ENCODE peak calls at places on chromosomes 16 and 17, in four cellular contexts. One of them, this sample, is unnamed.

GRCh38 chr16:66605177-66605999 is 884 bp downstream of the CMTM3 start:
- DNase-seq in AG09319: no peak
- DNase-seq in A549: peak; percentile 23
- DNase-seq in cardiac fibroblast: peak; percentile 39
- DNase-seq in this sample: peak; percentile 36

GRCh38 chr17:73827627-73828241 is 183.5 kb upstream of the SDK2 start:
- DNase-seq in AG09319: no peak
- DNase-seq in A549: no peak
- DNase-seq in cardiac fibroblast: peak; percentile 4
- DNase-seq in this sample: no peak

GRCh38 chr17:72030067-72030899 is 90.5 kb upstream of the SOX9 start:
- DNase-seq in AG09319: peak; percentile 43
- DNase-seq in A549: peak; percentile 88
- DNase-seq in cardiac fibroblast: peak; percentile 53
- DNase-seq in this sample: peak; percentile 62

GRCh38 chr16:68047987-68048386 is 24.9 kb downstream of the DUS2 start:
- DNase-seq in AG09319: no peak
- DNase-seq in A549: no peak
- DNase-seq in cardiac fibroblast: no peak
- DNase-seq in this sample: no peak

GRCh38 chr17:37643829-37644228 is 583 bp upstream of the DDX52 start:
- DNase-seq in AG09319: no peak
- DNase-seq in A549: peak; percentile 43
- DNase-seq in cardiac fibroblast: peak; percentile 34
- DNase-seq in this sample: peak; percentile 1

GRCh38 chr17:61250335-61250890 is 149.2 kb upstream of the TBX2 start:
- DNase-seq in AG09319: no peak
- DNase-seq in A549: no peak
- DNase-seq in cardiac fibroblast: peak; percentile 39
- DNase-seq in this sample: peak; percentile 31

GRCh38 chr16:72172105-72173034 is at the start of gene PMFBP1:
- DNase-seq in AG09319: no peak
- DNase-seq in A549: peak; percentile 3
- DNase-seq in cardiac fibroblast: peak; percentile 87
- DNase-seq in this sample: peak; percentile 66

GRCh38 chr17:42159796-42160551 is 5.2 kb upstream of the RAB5C start:
- DNase-seq in AG09319: no peak
- DNase-seq in A549: no peak
- DNase-seq in cardiac fibroblast: no peak
- DNase-seq in this sample: no peak

GRCh38 chr17:39979021-39979660 is 1.5 kb upstream of the PSMD3 start:
- DNase-seq in AG09319: peak; percentile 5
- DNase-seq in A549: no peak
- DNase-seq in cardiac fibroblast: peak; percentile 56
- DNase-seq in this sample: peak; percentile 84

GRCh38 chr16:67525176-67525860 is 3.3 kb upstream of the RIPOR1 start:
- DNase-seq in AG09319: no peak
- DNase-seq in A549: no peak
- DNase-seq in cardiac fibroblast: no peak
- DNase-seq in this sample: peak; percentile 41

GRCh38 chr17:33929181-33929724 is 325.8 kb upstream of the CCL2 start:
- DNase-seq in AG09319: no peak
- DNase-seq in A549: no peak
- DNase-seq in cardiac fibroblast: no peak
- DNase-seq in this sample: no peak

GRCh38 chr16:57590654-57591085 is 37.8 kb upstream of the ADGRG1 start:
- DNase-seq in AG09319: no peak
- DNase-seq in A549: peak; percentile 63
- DNase-seq in cardiac fibroblast: peak; percentile 70
- DNase-seq in this sample: peak; percentile 42

GRCh38 chr17:67127925-67128324 is 83.6 kb downstream of the CACNG1 start:
- DNase-seq in AG09319: no peak
- DNase-seq in A549: no peak
- DNase-seq in cardiac fibroblast: no peak
- DNase-seq in this sample: no peak

GRCh38 chr17:54979657-54980056 is 11.1 kb downstream of the STXBP4 start:
- DNase-seq in AG09319: no peak
- DNase-seq in A549: no peak
- DNase-seq in cardiac fibroblast: no peak
- DNase-seq in this sample: no peak

GRCh38 chr17:44522883-44523671 is 19.9 kb upstream of the GPATCH8 start:
- DNase-seq in AG09319: no peak
- DNase-seq in A549: peak; percentile 84
- DNase-seq in cardiac fibroblast: peak; percentile 79
- DNase-seq in this sample: peak; percentile 69

GRCh38 chr16:14957576-14958322 is 17.1 kb upstream of the PDXDC1 start:
- DNase-seq in AG09319: no peak
- DNase-seq in A549: no peak
- DNase-seq in cardiac fibroblast: no peak
- DNase-seq in this sample: no peak

GRCh38 chr16:85046957-85047866 is 19.6 kb downstream of the KIAA0513 start:
- DNase-seq in AG09319: no peak
- DNase-seq in A549: no peak
- DNase-seq in cardiac fibroblast: peak; percentile 44
- DNase-seq in this sample: no peak

GRCh38 chr17:17114592-17115225 is 72.5 kb downstream of the MPRIP start:
- DNase-seq in AG09319: no peak
- DNase-seq in A549: no peak
- DNase-seq in cardiac fibroblast: no peak
- DNase-seq in this sample: no peak

GRCh38 chr16:51153275-51153991 is 2.4 kb upstream of the SALL1 start:
- DNase-seq in AG09319: no peak
- DNase-seq in A549: no peak
- DNase-seq in cardiac fibroblast: no peak
- DNase-seq in this sample: no peak

GRCh38 chr16:55171241-55171640 is 152.8 kb upstream of the IRX6 start:
- DNase-seq in AG09319: no peak
- DNase-seq in A549: peak; percentile 10
- DNase-seq in cardiac fibroblast: no peak
- DNase-seq in this sample: no peak

GRCh38 chr16:84053237-84053636 is 10.6 kb upstream of the SLC38A8 start:
- DNase-seq in AG09319: no peak
- DNase-seq in A549: no peak
- DNase-seq in cardiac fibroblast: no peak
- DNase-seq in this sample: no peak

GRCh38 chr17:73011016-73011486 is 81.4 kb downstream of the SLC39A11 start:
- DNase-seq in AG09319: no peak
- DNase-seq in A549: no peak
- DNase-seq in cardiac fibroblast: no peak
- DNase-seq in this sample: no peak

GRCh38 chr16:55264949-55265348 is 59.1 kb upstream of the IRX6 start:
- DNase-seq in AG09319: peak; percentile 37
- DNase-seq in A549: no peak
- DNase-seq in cardiac fibroblast: no peak
- DNase-seq in this sample: peak; percentile 74

GRCh38 chr16:49617710-49618330 is 238.1 kb downstream of the ZNF423 start:
- DNase-seq in AG09319: no peak
- DNase-seq in A549: no peak
- DNase-seq in cardiac fibroblast: no peak
- DNase-seq in this sample: no peak

GRCh38 chr16:49618955-49619354 is 237.0 kb downstream of the ZNF423 start:
- DNase-seq in AG09319: no peak
- DNase-seq in A549: no peak
- DNase-seq in cardiac fibroblast: no peak
- DNase-seq in this sample: no peak

GRCh38 chr16:49617016-49617569 is 238.8 kb downstream of the ZNF423 start:
- DNase-seq in AG09319: no peak
- DNase-seq in A549: no peak
- DNase-seq in cardiac fibroblast: no peak
- DNase-seq in this sample: no peak

GRCh38 chr16:49619811-49620157 is 236.1 kb downstream of the ZNF423 start:
- DNase-seq in AG09319: no peak
- DNase-seq in A549: no peak
- DNase-seq in cardiac fibroblast: no peak
- DNase-seq in this sample: no peak

GRCh38 chr16:49615606-49616005 is 240.3 kb downstream of the ZNF423 start:
- DNase-seq in AG09319: no peak
- DNase-seq in A549: no peak
- DNase-seq in cardiac fibroblast: no peak
- DNase-seq in this sample: no peak
- TF ChIP-seq CTCF in AG09319: no peak
- TF ChIP-seq CTCF in A549: no peak
- TF ChIP-seq CTCF in cardiac fibroblast: no peak
- TF ChIP-seq CTCF in this sample: no peak

DNA sequence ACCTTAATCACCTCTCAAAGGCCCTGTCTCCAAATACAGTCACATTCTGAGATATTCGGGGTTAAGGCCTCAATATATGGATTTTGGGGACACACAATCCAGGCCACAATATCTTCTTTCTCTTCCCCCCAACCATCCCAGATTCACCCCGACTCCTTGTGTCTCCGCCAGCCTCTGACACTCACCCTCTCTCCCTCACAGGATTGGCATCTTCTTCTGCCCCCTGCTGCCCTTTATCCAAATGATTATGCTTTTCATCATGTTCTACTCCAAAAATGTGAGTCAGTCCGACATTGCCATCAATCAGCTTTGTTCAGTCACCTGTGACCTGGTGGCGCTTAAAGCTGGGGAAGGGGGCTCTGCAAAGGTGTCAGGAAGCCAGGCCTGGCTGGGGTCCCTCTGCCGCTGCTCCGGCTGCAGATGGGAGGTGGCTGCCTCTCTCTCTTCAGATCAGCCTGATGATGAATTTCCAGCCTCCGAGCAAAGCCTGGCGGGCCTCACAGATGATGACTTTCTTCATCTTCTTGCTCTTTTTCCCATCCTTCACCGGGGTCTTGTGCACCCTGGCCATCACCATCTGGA is 35.1 kb downstream of the GDE1 start:
- DNase-seq in AG09319: no peak
- DNase-seq in A549: no peak
- DNase-seq in cardiac fibroblast: no peak
- DNase-seq in this sample: no peak
- TF ChIP-seq CTCF in AG09319: no peak
- TF ChIP-seq CTCF in A549: peak; percentile 28
- TF ChIP-seq CTCF in cardiac fibroblast: no peak
- TF ChIP-seq CTCF in this sample: peak; percentile 2

GRCh38 chr17:57834146-57834741 is 15.6 kb downstream of the MRPS23 start:
- DNase-seq in AG09319: no peak
- DNase-seq in A549: no peak
- DNase-seq in cardiac fibroblast: peak; percentile 21
- DNase-seq in this sample: peak; percentile 42
- TF ChIP-seq CTCF in AG09319: no peak
- TF ChIP-seq CTCF in A549: no peak
- TF ChIP-seq CTCF in cardiac fibroblast: peak; percentile 8
- TF ChIP-seq CTCF in this sample: peak; percentile 4

GRCh38 chr16:70454221-70455034 is at the start of gene FCSK:
- DNase-seq in AG09319: no peak
- DNase-seq in A549: peak; percentile 94
- DNase-seq in cardiac fibroblast: peak; percentile 74
- DNase-seq in this sample: peak; percentile 45
- TF ChIP-seq CTCF in AG09319: no peak
- TF ChIP-seq CTCF in A549: peak; percentile 13
- TF ChIP-seq CTCF in cardiac fibroblast: no peak
- TF ChIP-seq CTCF in this sample: no peak

GRCh38 chr16:10103700-10104099 is 78.5 kb downstream of the GRIN2A start:
- DNase-seq in AG09319: no peak
- DNase-seq in A549: no peak
- DNase-seq in cardiac fibroblast: no peak
- DNase-seq in this sample: no peak

GRCh38 chr16:10097273-10097672 is 85.0 kb downstream of the GRIN2A start:
- DNase-seq in AG09319: no peak
- DNase-seq in A549: no peak
- DNase-seq in cardiac fibroblast: no peak
- DNase-seq in this sample: peak; percentile 39

GRCh38 chr16:10098991-10099390 is 83.2 kb downstream of the GRIN2A start:
- DNase-seq in AG09319: no peak
- DNase-seq in A549: no peak
- DNase-seq in cardiac fibroblast: no peak
- DNase-seq in this sample: peak; percentile 65

GRCh38 chr16:10103096-10103495 is 79.1 kb downstream of the GRIN2A start:
- DNase-seq in AG09319: no peak
- DNase-seq in A549: no peak
- DNase-seq in cardiac fibroblast: no peak
- DNase-seq in this sample: peak; percentile 44

GRCh38 chr16:10100829-10101228 is 81.4 kb downstream of the GRIN2A start:
- DNase-seq in AG09319: no peak
- DNase-seq in A549: no peak
- DNase-seq in cardiac fibroblast: no peak
- DNase-seq in this sample: no peak
- TF ChIP-seq CTCF in AG09319: no peak
- TF ChIP-seq CTCF in A549: no peak
- TF ChIP-seq CTCF in cardiac fibroblast: no peak
- TF ChIP-seq CTCF in this sample: no peak

GRCh38 chr16:25996052-25996451 is 304.3 kb downstream of the HS3ST4 start:
- DNase-seq in AG09319: no peak
- DNase-seq in A549: no peak
- DNase-seq in cardiac fibroblast: no peak
- DNase-seq in this sample: no peak
- TF ChIP-seq CTCF in AG09319: no peak
- TF ChIP-seq CTCF in A549: no peak
- TF ChIP-seq CTCF in cardiac fibroblast: no peak
- TF ChIP-seq CTCF in this sample: no peak

This sample was measured in AG10803.